ENCODE peak calls at places on chromosomes 12 and 14, in nine cellular contexts. One of them, this sample, is unnamed.
A peak's percentile ranks its signal among the peaks of the same experiment; 100 is the strongest.

GRCh38 chr12:124148481-124148880 is 146.4 kb upstream of the RFLNA start:
- DNase-seq in activated naive CD4-positive, alpha-beta T cell treated with Interleukin-2 at 50 U/mL for 16 hours: no peak
- DNase-seq in nucleus accumbens: no peak
- DNase-seq in lung microvascular endothelial cell: no peak
- DNase-seq in SK-N-MC: no peak
- DNase-seq in H54: no peak
- DNase-seq in GM12892: no peak
- DNase-seq in HEK293T: no peak
- DNase-seq in stomach: no peak
- DNase-seq in this sample: no peak

GRCh38 chr12:105423921-105424320 is 93.4 kb downstream of the C12orf75 start:
- DNase-seq in activated naive CD4-positive, alpha-beta T cell treated with Interleukin-2 at 50 U/mL for 16 hours: no peak
- DNase-seq in GM12892: no peak
- DNase-seq in HEK293T: no peak
- DNase-seq in SK-N-MC: no peak
- DNase-seq in stomach: no peak
- DNase-seq in H54: no peak
- DNase-seq in nucleus accumbens: no peak
- DNase-seq in lung microvascular endothelial cell: no peak
- DNase-seq in this sample: no peak

GRCh38 chr12:120538281-120539156 is 4.4 kb downstream of the RNF10 start:
- DNase-seq in SK-N-MC: no peak
- DNase-seq in GM12892: no peak
- DNase-seq in H54: peak; percentile 67
- DNase-seq in lung microvascular endothelial cell: peak; percentile 70
- DNase-seq in HEK293T: no peak
- DNase-seq in stomach: peak; percentile 66
- DNase-seq in nucleus accumbens: no peak
- DNase-seq in activated naive CD4-positive, alpha-beta T cell treated with Interleukin-2 at 50 U/mL for 16 hours: no peak
- DNase-seq in this sample: no peak

GRCh38 chr12:68896881-68897540 is 36.0 kb downstream of the CPM start:
- DNase-seq in GM12892: no peak
- DNase-seq in stomach: no peak
- DNase-seq in activated naive CD4-positive, alpha-beta T cell treated with Interleukin-2 at 50 U/mL for 16 hours: no peak
- DNase-seq in H54: no peak
- DNase-seq in HEK293T: no peak
- DNase-seq in nucleus accumbens: no peak
- DNase-seq in lung microvascular endothelial cell: no peak
- DNase-seq in SK-N-MC: no peak
- DNase-seq in this sample: no peak

GRCh38 chr14:105213396-105213795 is 32.3 kb upstream of the NUDT14 start:
- DNase-seq in H54: no peak
- DNase-seq in stomach: no peak
- DNase-seq in SK-N-MC: no peak
- DNase-seq in nucleus accumbens: no peak
- DNase-seq in HEK293T: no peak
- DNase-seq in lung microvascular endothelial cell: no peak
- DNase-seq in activated naive CD4-positive, alpha-beta T cell treated with Interleukin-2 at 50 U/mL for 16 hours: no peak
- DNase-seq in GM12892: no peak
- DNase-seq in this sample: no peak

GRCh38 chr14:98564541-98564940 is 707.5 kb downstream of the BCL11B start:
- DNase-seq in H54: no peak
- DNase-seq in SK-N-MC: no peak
- DNase-seq in lung microvascular endothelial cell: no peak
- DNase-seq in HEK293T: no peak
- DNase-seq in activated naive CD4-positive, alpha-beta T cell treated with Interleukin-2 at 50 U/mL for 16 hours: no peak
- DNase-seq in nucleus accumbens: no peak
- DNase-seq in GM12892: no peak
- DNase-seq in stomach: no peak
- DNase-seq in this sample: no peak

GRCh38 chr12:111692575-111693210 is 6.8 kb downstream of the ACAD10 start:
- DNase-seq in HEK293T: peak; percentile 52
- DNase-seq in SK-N-MC: no peak
- DNase-seq in stomach: no peak
- DNase-seq in nucleus accumbens: no peak
- DNase-seq in H54: no peak
- DNase-seq in lung microvascular endothelial cell: no peak
- DNase-seq in activated naive CD4-positive, alpha-beta T cell treated with Interleukin-2 at 50 U/mL for 16 hours: no peak
- DNase-seq in GM12892: no peak
- DNase-seq in this sample: no peak

GRCh38 chr14:68482018-68482417 is 310.8 kb downstream of the ZFP36L1 start:
- DNase-seq in activated naive CD4-positive, alpha-beta T cell treated with Interleukin-2 at 50 U/mL for 16 hours: no peak
- DNase-seq in HEK293T: no peak
- DNase-seq in stomach: no peak
- DNase-seq in GM12892: no peak
- DNase-seq in SK-N-MC: no peak
- DNase-seq in lung microvascular endothelial cell: no peak
- DNase-seq in nucleus accumbens: no peak
- DNase-seq in H54: no peak
- DNase-seq in this sample: no peak

GRCh38 chr14:51236314-51236713 is 3.7 kb upstream of the TMX1 start:
- DNase-seq in SK-N-MC: no peak
- DNase-seq in HEK293T: no peak
- DNase-seq in lung microvascular endothelial cell: no peak
- DNase-seq in GM12892: no peak
- DNase-seq in H54: no peak
- DNase-seq in nucleus accumbens: no peak
- DNase-seq in stomach: no peak
- DNase-seq in activated naive CD4-positive, alpha-beta T cell treated with Interleukin-2 at 50 U/mL for 16 hours: no peak
- DNase-seq in this sample: no peak

GRCh38 chr14:88834883-88835431 is 10.5 kb downstream of the TTC8 start:
- DNase-seq in nucleus accumbens: no peak
- DNase-seq in H54: no peak
- DNase-seq in stomach: no peak
- DNase-seq in lung microvascular endothelial cell: peak; percentile 90
- DNase-seq in SK-N-MC: no peak
- DNase-seq in GM12892: no peak
- DNase-seq in HEK293T: no peak
- DNase-seq in activated naive CD4-positive, alpha-beta T cell treated with Interleukin-2 at 50 U/mL for 16 hours: no peak
- DNase-seq in this sample: no peak